ENCODE peak calls at places on chromosome 17, in five cellular contexts. Q is trophoblast cell; J is Ammon's horn; E is aorta; Z is stimulated activated naive CD8-positive, alpha-beta T cell treated with anti-CD3 and anti-CD28 coated beads, Interleukin-15, Interleukin-2, amounts not matched to agents 100 U/mL and 50 U/mL, for 24 hours. A is an unnamed sample.

GRCh38 chr17:48594412-48595106 is 980 bp upstream of the HOXB5 start:
- DNase-seq in Q (no peak), J (no peak), E (no peak), Z (no peak), A (no peak)

GRCh38 chr17:16952401-16952800 is 19.5 kb downstream of the TNFRSF13B start:
- DNase-seq in Q (no peak), J (no peak), E (no peak), Z (no peak), A (no peak)

GRCh38 chr17:42253601-42254000 is 22.6 kb downstream of the STAT5B start:
- DNase-seq in Q (no peak), J (no peak), E (no peak), Z (no peak), A (no peak)

GRCh38 chr17:30300803-30301202 is 9.1 kb upstream of the BLMH start:
- DNase-seq in Q (no peak), J (no peak), E (no peak), Z (no peak), A (no peak)

GRCh38 chr17:41520821-41521521 is 2.3 kb upstream of the KRT15 start:
- DNase-seq in Q (peak; percentile 51), J (no peak), E (no peak), Z (no peak), A (no peak)

GRCh38 chr17:19247423-19247822 is 10.3 kb downstream of the EPN2 start:
- DNase-seq in Q (no peak), J (no peak), E (no peak), Z (no peak), A (no peak)

GRCh38 chr17:33674685-33675084 is 381.6 kb upstream of the ASIC2 start:
- DNase-seq in Q (peak; percentile 81), J (peak; percentile 83), E (no peak), Z (peak; percentile 42), A (peak; percentile 51)

GRCh38 chr17:79036609-79037008 is 12.6 kb downstream of the C1QTNF1 start:
- DNase-seq in Q (no peak), J (no peak), E (peak; percentile 41), Z (no peak), A (no peak)

GRCh38 chr17:7023576-7024401 is 939 bp downstream of the BCL6B start:
- DNase-seq in Q (peak; percentile 84), J (peak; percentile 70), E (peak; percentile 98), Z (peak; percentile 94), A (peak; percentile 64)

GRCh38 chr17:81869221-81870154 is 1.6 kb downstream of the ARHGDIA start:
- DNase-seq in Q (peak; percentile 53), J (no peak), E (peak; percentile 87), Z (peak; percentile 78), A (no peak)

A was measured in globus pallidus.